ENCODE peak calls at places on chromosomes 4 and X, in eight cellular contexts. M, P, W, K, F, I, N and E are unnamed samples.

GRCh38 chrX:74179071-74179470 is 124.9 kb upstream of the ZCCHC13 start:
- DNase-seq in M (no peak), P (no peak), W (no peak), K (no peak), F (no peak), I (no peak), N (no peak), E (no peak)

GRCh38 chr4:156695163-156695562 is 276.4 kb downstream of the PDGFC start:
- DNase-seq in M (no peak), P (no peak), W (no peak), K (no peak), F (no peak), I (no peak), N (no peak), E (no peak)

GRCh38 chr4:7086384-7086783 is 18.5 kb upstream of the GRPEL1 start:
- DNase-seq in M (no peak), P (no peak), W (no peak), K (no peak), F (no peak), I (no peak), N (no peak), E (no peak)

GRCh38 chrX:136754641-136755040 is 26.1 kb downstream of the ARHGEF6 start:
- DNase-seq in M (no peak), P (no peak), W (peak), K (no peak), F (no peak), I (peak), N (no peak), E (peak)

GRCh38 chr4:128823025-128823661 is 13.6 kb downstream of the JADE1 start:
- DNase-seq in M (no peak), P (no peak), W (no peak), K (no peak), F (no peak), I (no peak), N (peak), E (no peak)

GRCh38 chr4:51909236-51909703 is 66.3 kb downstream of the DCUN1D4 start:
- DNase-seq in M (peak), P (peak), W (no peak), K (no peak), F (no peak), I (no peak), N (no peak), E (no peak)

GRCh38 chr4:82784615-82785247 is 13.9 kb downstream of the SCD5 start:
- DNase-seq in M (no peak), P (no peak), W (no peak), K (no peak), F (no peak), I (no peak), N (no peak), E (no peak)

GRCh38 chrX:68842781-68843581 is 14.2 kb downstream of the EFNB1 start:
- DNase-seq in M (peak), P (peak), W (no peak), K (peak), F (no peak), I (no peak), N (no peak), E (no peak)

GRCh38 chr4:112857461-112857860 is 192.0 kb upstream of the ANK2 start:
- DNase-seq in M (no peak), P (no peak), W (no peak), K (no peak), F (no peak), I (no peak), N (peak), E (no peak)

GRCh38 chr4:77697860-77698599 is 92.4 kb downstream of the CXCL13 start:
- DNase-seq in M (peak), P (peak), W (no peak), K (peak), F (no peak), I (no peak), N (peak), E (peak)

GRCh38 chr4:31081375-31081774 is 361.2 kb downstream of the PCDH7 start:
- DNase-seq in M (no peak), P (no peak), W (no peak), K (no peak), F (no peak), I (no peak), N (no peak), E (no peak)

GRCh38 chrX:11558972-11559371 is 106.7 kb downstream of the ARHGAP6 start:
- DNase-seq in M (peak), P (peak), W (no peak), K (peak), F (no peak), I (no peak), N (peak), E (no peak)

GRCh38 chr4:38062088-38062893 is 102.1 kb downstream of the PTTG2 start:
- DNase-seq in M (peak), P (peak), W (no peak), K (peak), F (peak), I (peak), N (peak), E (peak)

GRCh38 chr4:106647451-106647850 is 278.9 kb upstream of the GIMD1 start:
- DNase-seq in M (no peak), P (no peak), W (no peak), K (no peak), F (no peak), I (no peak), N (no peak), E (no peak)

GRCh38 chr4:66575024-66575696 is 904.9 kb upstream of the EPHA5 start:
- DNase-seq in M (no peak), P (no peak), W (peak), K (no peak), F (no peak), I (peak), N (no peak), E (no peak)

GRCh38 chr4:168656055-168656660 is 159.3 kb downstream of the PALLD start:
- DNase-seq in M (no peak), P (no peak), W (no peak), K (peak), F (no peak), I (no peak), N (no peak), E (no peak)

GRCh38 chr4:8218371-8219050 is 19.4 kb downstream of the SH3TC1 start:
- DNase-seq in M (no peak), P (no peak), W (no peak), K (peak), F (no peak), I (no peak), N (no peak), E (no peak)

GRCh38 chr4:40923326-40924095 is 173.8 kb downstream of the NSUN7 start:
- DNase-seq in M (no peak), P (no peak), W (no peak), K (no peak), F (no peak), I (no peak), N (no peak), E (no peak)

GRCh38 chr4:60655356-60655755 is 544.8 kb upstream of the ADGRL3 start:
- DNase-seq in M (no peak), P (no peak), W (no peak), K (no peak), F (no peak), I (no peak), N (no peak), E (no peak)

GRCh38 chrX:20412871-20413486 is 146.3 kb upstream of the RPS6KA3 start:
- DNase-seq in M (peak), P (peak), W (peak), K (no peak), F (no peak), I (no peak), N (no peak), E (peak)

GRCh38 chr4:2222838-2223237 is 19.1 kb downstream of the HAUS3 start:
- DNase-seq in M (no peak), P (no peak), W (no peak), K (no peak), F (no peak), I (no peak), N (no peak), E (peak)

GRCh38 chr4:5746250-5746649 is 35.2 kb downstream of the EVC start:
- DNase-seq in M (no peak), P (no peak), W (no peak), K (no peak), F (peak), I (no peak), N (no peak), E (no peak)

GRCh38 chr4:38364383-38364963 is 299.5 kb upstream of the KLF3 start:
- DNase-seq in M (no peak), P (no peak), W (no peak), K (no peak), F (no peak), I (no peak), N (no peak), E (no peak)

GRCh38 chrX:13029831-13030771 is 14.3 kb downstream of the FAM9C start:
- DNase-seq in M (no peak), P (peak), W (no peak), K (no peak), F (no peak), I (no peak), N (no peak), E (no peak)

GRCh38 chr4:58723954-58724353 is 1613.8 kb upstream of the IGFBP7 start:
- DNase-seq in M (no peak), P (no peak), W (peak), K (no peak), F (no peak), I (no peak), N (no peak), E (no peak)

GRCh38 chr4:6659897-6660296 is 19.4 kb downstream of the MRFAP1 start:
- DNase-seq in M (no peak), P (no peak), W (no peak), K (no peak), F (peak), I (no peak), N (no peak), E (no peak)

GRCh38 chr4:19438228-19438627 is 813.5 kb upstream of the SLIT2 start:
- DNase-seq in M (no peak), P (no peak), W (no peak), K (no peak), F (no peak), I (no peak), N (no peak), E (no peak)

GRCh38 chr4:7964459-7964858 is 24.8 kb upstream of the AFAP1 start:
- DNase-seq in M (no peak), P (no peak), W (no peak), K (no peak), F (no peak), I (no peak), N (no peak), E (no peak)

GRCh38 chr4:41865306-41865980 is 69.8 kb upstream of the TMEM33 start:
- DNase-seq in M (no peak), P (no peak), W (no peak), K (peak), F (no peak), I (no peak), N (no peak), E (no peak)

GRCh38 chrX:10893976-10894375 is 217.2 kb upstream of the HCCS start:
- DNase-seq in M (no peak), P (no peak), W (no peak), K (no peak), F (no peak), I (no peak), N (no peak), E (no peak)

GRCh38 chrX:69179380-69179911 is 14.2 kb upstream of the PJA1 start:
- DNase-seq in M (no peak), P (no peak), W (no peak), K (no peak), F (no peak), I (peak), N (no peak), E (no peak)

GRCh38 chr4:8656185-8656517 is 63.6 kb downstream of the CPZ start:
- DNase-seq in M (no peak), P (no peak), W (no peak), K (no peak), F (peak), I (no peak), N (no peak), E (no peak)

GRCh38 chr4:10336471-10336870 is 120.8 kb downstream of the ZNF518B start:
- DNase-seq in M (no peak), P (no peak), W (no peak), K (no peak), F (no peak), I (no peak), N (no peak), E (no peak)

GRCh38 chr4:113840850-113841249 is 79.3 kb upstream of the CAMK2D start:
- DNase-seq in M (no peak), P (no peak), W (no peak), K (no peak), F (no peak), I (no peak), N (no peak), E (no peak)

GRCh38 chr4:109946120-109946519 is 33.4 kb downstream of the EGF start:
- DNase-seq in M (no peak), P (no peak), W (no peak), K (no peak), F (no peak), I (no peak), N (no peak), E (no peak)

GRCh38 chr4:136599890-136600289 is 932.4 kb downstream of the PCDH18 start:
- DNase-seq in M (no peak), P (no peak), W (no peak), K (no peak), F (no peak), I (no peak), N (no peak), E (no peak)

GRCh38 chrX:154486396-154487207 is at the start of gene UBL4A:
- DNase-seq in M (peak), P (peak), W (peak), K (peak), F (no peak), I (peak), N (peak), E (peak)
- TF ChIP-seq POLR2A in M (no peak), P (peak), W (no peak), K (peak), F (no peak), I (no peak), N (no peak), E (no peak)

GRCh38 chrX:30246769-30247489 is at the start of gene MAGEB1:
- DNase-seq in M (no peak), P (no peak), W (no peak), K (no peak), F (no peak), I (no peak), N (peak), E (peak)

GRCh38 chrX:30241724-30242415 is at the start of gene MAGEB4:
- DNase-seq in M (no peak), P (no peak), W (no peak), K (no peak), F (peak), I (no peak), N (no peak), E (peak)
- H3K4me3 ChIP-seq in M (no peak), P (no peak), W (no peak), K (no peak), F (no peak), I (no peak), N (no peak), E (no peak)

GRCh38 chr4:15001825-15002658 is at the start of gene CPEB2:
- DNase-seq in M (peak), P (peak), W (peak), K (peak), F (peak), I (peak), N (peak), E (peak)

GRCh38 chr4:15003891-15004700 is 1.8 kb downstream of the CPEB2 start:
- DNase-seq in M (peak), P (peak), W (peak), K (peak), F (peak), I (peak), N (no peak), E (peak)

GRCh38 chr4:15002659-15003440 is 569 bp downstream of the CPEB2 start:
- DNase-seq in M (peak), P (peak), W (peak), K (peak), F (peak), I (peak), N (no peak), E (peak)

GRCh38 chr4:15003441-15003890 is 1.2 kb downstream of the CPEB2 start:
- DNase-seq in M (peak), P (peak), W (peak), K (peak), F (peak), I (peak), N (no peak), E (peak)

DNA sequence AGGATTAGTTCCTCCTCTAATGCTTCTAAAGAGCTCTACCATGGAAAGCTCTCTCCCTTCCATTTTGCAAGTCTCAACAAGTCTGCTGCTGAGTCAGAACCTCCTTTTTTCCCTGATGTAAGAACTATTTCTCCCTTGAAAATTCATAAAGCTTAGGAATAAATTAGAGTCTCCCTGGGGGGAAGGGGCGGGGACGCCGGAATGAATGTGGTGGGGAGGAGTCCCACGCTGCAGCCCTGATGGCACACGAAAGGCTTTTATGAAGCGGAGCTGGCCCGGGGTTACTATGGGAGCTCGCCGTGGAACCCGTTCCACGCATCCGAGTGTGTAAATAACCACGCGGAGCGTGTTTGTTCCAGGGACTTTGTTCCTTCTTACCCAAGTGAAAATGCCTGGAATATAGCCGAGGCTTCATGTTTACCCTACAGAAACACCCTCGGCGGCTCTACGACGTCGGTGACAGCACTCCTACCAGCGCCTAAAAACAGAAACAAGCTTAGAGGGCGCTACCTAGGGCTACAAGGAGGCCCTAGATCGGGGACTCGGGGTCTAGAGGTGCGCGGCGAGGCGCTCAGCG is 945 bp upstream of the CPEB2 start:
- DNase-seq in M (peak), P (peak), W (peak), K (peak), F (peak), I (peak), N (no peak), E (peak)
- TF ChIP-seq POLR2A in M (no peak), P (peak), W (no peak), K (no peak), F (no peak), I (no peak), N (no peak), E (no peak)

DNA sequence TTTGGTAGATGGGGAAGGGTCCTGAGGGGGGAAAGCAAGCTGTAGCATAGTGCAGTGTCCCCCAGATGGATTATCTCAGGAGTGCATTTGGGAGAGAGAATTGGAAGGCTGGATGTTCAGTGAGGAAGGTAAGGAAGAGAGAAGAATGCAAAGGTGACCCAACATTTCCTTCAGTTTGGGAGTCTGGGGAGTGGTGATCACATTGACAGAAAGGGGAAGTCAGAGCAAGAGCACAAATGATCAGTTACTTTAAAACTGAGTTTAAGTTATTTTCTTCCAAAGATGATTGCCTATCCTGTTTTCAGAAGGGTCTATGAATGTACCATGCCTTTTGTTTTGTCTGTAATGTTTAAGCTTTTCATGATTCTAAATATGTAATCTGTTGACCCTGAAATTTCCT is 47.6 kb downstream of the ARHGAP10 start:
- DNase-seq in M (no peak), P (no peak), W (no peak), K (no peak), F (no peak), I (no peak), N (no peak), E (no peak)
- H3K4me3 ChIP-seq in M (no peak), P (no peak), W (no peak), K (no peak), F (no peak), I (no peak), N (no peak), E (no peak)

DNA sequence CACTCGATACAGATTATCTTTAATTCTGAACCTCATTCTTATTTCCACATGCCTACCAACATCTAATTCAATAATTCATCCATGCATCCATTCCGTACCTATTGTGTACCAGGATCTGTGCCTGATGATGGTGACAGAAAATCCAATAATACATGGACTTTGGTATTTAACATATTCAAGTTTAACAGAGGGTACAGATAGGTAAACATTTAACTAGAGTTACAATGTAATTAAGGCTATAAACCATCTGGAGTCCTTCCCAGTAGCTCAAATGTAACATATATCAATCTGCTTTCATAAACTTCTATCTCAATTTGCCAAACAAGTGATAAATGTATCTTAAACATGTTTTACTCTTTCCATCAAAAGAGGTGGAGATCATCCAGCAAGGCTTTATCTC is 561.5 kb upstream of the FTHL17 start:
- DNase-seq in M (no peak), P (no peak), W (no peak), K (no peak), F (no peak), I (no peak), N (no peak), E (no peak)
- TF ChIP-seq POLR2A in M (no peak), P (no peak), W (no peak), K (no peak), F (no peak), I (no peak), N (no peak), E (no peak)